ENCODE peak calls at places on chromosomes 16 and 17, in four cellular contexts. C is left lung, A is AG04450, P is NCI-H1092. I is an unnamed sample.

GRCh38 chr17:80599546-80600305 is 55.1 kb downstream of the RPTOR start:
- DNase-seq in C (no peak), A (no peak), P (no peak), I (no peak)

GRCh38 chr17:15231851-15232516 is 33.1 kb downstream of the PMP22 start:
- DNase-seq in C (no peak), A (no peak), P (no peak), I (no peak)

GRCh38 chr16:78926723-78927200 is 673.8 kb downstream of the MAF start:
- DNase-seq in C (no peak), A (no peak), P (peak), I (no peak)

GRCh38 chr16:8795818-8796217 is 1.6 kb downstream of the TMEM186 start:
- DNase-seq in C (no peak), A (no peak), P (no peak), I (no peak)

GRCh38 chr17:15194859-15195277 is 70.3 kb downstream of the PMP22 start:
- DNase-seq in C (no peak), A (no peak), P (no peak), I (peak)

GRCh38 chr17:78805301-78805700 is 23.2 kb upstream of the CYTH1 start:
- DNase-seq in C (no peak), A (no peak), P (no peak), I (no peak)

GRCh38 chr17:1374426-1375177 is 25.4 kb downstream of the YWHAE start:
- DNase-seq in C (no peak), A (no peak), P (no peak), I (no peak)

GRCh38 chr17:37742114-37742761 is 2.6 kb downstream of the HNF1B start:
- DNase-seq in C (no peak), A (no peak), P (no peak), I (no peak)

GRCh38 chr17:65057520-65058075 is 1.1 kb upstream of the GNA13 start:
- DNase-seq in C (no peak), A (no peak), P (no peak), I (peak)

GRCh38 chr17:39813631-39814030 is 50.5 kb downstream of the IKZF3 start:
- DNase-seq in C (no peak), A (no peak), P (no peak), I (no peak)

GRCh38 chr16:27238016-27238587 is 30.5 kb downstream of the NSMCE1 start:
- DNase-seq in C (no peak), A (no peak), P (no peak), I (no peak)

GRCh38 chr16:69520800-69521602 is 44.8 kb upstream of the NFAT5 start:
- DNase-seq in C (no peak), A (no peak), P (no peak), I (no peak)

GRCh38 chr16:54923055-54923473 is 7.6 kb upstream of the IRX5 start:
- DNase-seq in C (no peak), A (no peak), P (no peak), I (no peak)

GRCh38 chr17:77869041-77869595 is 89.4 kb upstream of the TNRC6C start:
- DNase-seq in C (peak), A (no peak), P (no peak), I (no peak)

GRCh38 chr17:47950448-47950847 is 7.2 kb downstream of the PRR15L start:
- DNase-seq in C (no peak), A (no peak), P (no peak), I (no peak)

GRCh38 chr17:31830971-31831755 is 27.9 kb downstream of the COPRS start:
- DNase-seq in C (no peak), A (no peak), P (no peak), I (no peak)

GRCh38 chr17:81132770-81133723 is 32.3 kb upstream of the PVALEF start:
- DNase-seq in C (no peak), A (no peak), P (no peak), I (no peak)

GRCh38 chr17:67245073-67245693 is at the start of gene HELZ:
- DNase-seq in C (peak), A (peak), P (peak), I (peak)

GRCh38 chr16:80875616-80876015 is 71.2 kb upstream of the CDYL2 start:
- DNase-seq in C (no peak), A (no peak), P (no peak), I (no peak)

GRCh38 chr17:80262775-80263244 is 2.2 kb downstream of the RNF213 start:
- DNase-seq in C (no peak), A (no peak), P (no peak), I (no peak)

GRCh38 chr16:79132745-79133144 is 467.8 kb downstream of the MAF start:
- DNase-seq in C (no peak), A (no peak), P (no peak), I (no peak)

GRCh38 chr17:45580914-45581313 is 90.4 kb upstream of the PLEKHM1 start:
- DNase-seq in C (no peak), A (no peak), P (no peak), I (no peak)

GRCh38 chr16:77974883-77975282 is 47.5 kb upstream of the CLEC3A start:
- DNase-seq in C (no peak), A (no peak), P (no peak), I (no peak)

GRCh38 chr17:20091161-20092029 is 82.2 kb downstream of the SPECC1 start:
- DNase-seq in C (no peak), A (no peak), P (no peak), I (no peak)

GRCh38 chr17:7774037-7774659 is 56.6 kb downstream of the DNAH2 start:
- DNase-seq in C (no peak), A (no peak), P (no peak), I (no peak)

GRCh38 chr17:56595831-56596740 is 2.6 kb downstream of the NOG start:
- DNase-seq in C (no peak), A (no peak), P (peak), I (peak)

GRCh38 chr17:79305831-79306687 is 231.4 kb downstream of the ENGASE start:
- DNase-seq in C (no peak), A (no peak), P (no peak), I (no peak)

GRCh38 chr17:57544381-57544780 is 200.7 kb downstream of the CCDC182 start:
- DNase-seq in C (no peak), A (no peak), P (peak), I (no peak)

I was measured in SJSA1.